ENCODE peak calls at places on chromosomes 5 and 9, in eight cellular contexts. One of them, this sample, is unnamed.

GRCh38 chr9:116943970-116944369 is 256.9 kb downstream of the TRIM32 start:
- DNase-seq in uterus: no peak
- DNase-seq in ovary: no peak
- DNase-seq in choroid plexus epithelial cell: no peak
- DNase-seq in OCI-LY7: no peak
- DNase-seq in astrocyte: no peak
- DNase-seq in neural progenitor cell: no peak
- DNase-seq in WTC11: no peak
- DNase-seq in this sample: no peak

GRCh38 chr5:159047081-159047480 is 52.6 kb downstream of the EBF1 start:
- DNase-seq in uterus: no peak
- DNase-seq in ovary: no peak
- DNase-seq in choroid plexus epithelial cell: peak
- DNase-seq in OCI-LY7: no peak
- DNase-seq in astrocyte: peak
- DNase-seq in neural progenitor cell: no peak
- DNase-seq in WTC11: no peak
- DNase-seq in this sample: no peak

GRCh38 chr5:15550502-15551115 is 50.6 kb downstream of the FBXL7 start:
- DNase-seq in uterus: no peak
- DNase-seq in ovary: no peak
- DNase-seq in choroid plexus epithelial cell: peak
- DNase-seq in OCI-LY7: no peak
- DNase-seq in astrocyte: no peak
- DNase-seq in neural progenitor cell: no peak
- DNase-seq in WTC11: no peak
- DNase-seq in this sample: no peak

GRCh38 chr5:72584466-72584865 is 77.3 kb upstream of the ZNF366 start:
- DNase-seq in uterus: no peak
- DNase-seq in ovary: no peak
- DNase-seq in choroid plexus epithelial cell: peak
- DNase-seq in OCI-LY7: no peak
- DNase-seq in astrocyte: peak
- DNase-seq in neural progenitor cell: no peak
- DNase-seq in WTC11: no peak
- DNase-seq in this sample: no peak

GRCh38 chr5:132425009-132425937 is 55.8 kb downstream of the SLC22A5 start:
- DNase-seq in uterus: no peak
- DNase-seq in ovary: no peak
- DNase-seq in choroid plexus epithelial cell: peak
- DNase-seq in OCI-LY7: peak
- DNase-seq in astrocyte: peak
- DNase-seq in neural progenitor cell: no peak
- DNase-seq in WTC11: no peak
- DNase-seq in this sample: peak

GRCh38 chr5:2660305-2660704 is 91.2 kb downstream of the IRX2 start:
- DNase-seq in uterus: no peak
- DNase-seq in ovary: no peak
- DNase-seq in choroid plexus epithelial cell: no peak
- DNase-seq in OCI-LY7: no peak
- DNase-seq in astrocyte: no peak
- DNase-seq in neural progenitor cell: peak
- DNase-seq in WTC11: no peak
- DNase-seq in this sample: no peak

GRCh38 chr5:128844354-128844923 is 120.8 kb upstream of the SLC27A6 start:
- DNase-seq in uterus: no peak
- DNase-seq in ovary: no peak
- DNase-seq in choroid plexus epithelial cell: peak
- DNase-seq in OCI-LY7: no peak
- DNase-seq in astrocyte: peak
- DNase-seq in neural progenitor cell: no peak
- DNase-seq in WTC11: no peak
- DNase-seq in this sample: no peak

GRCh38 chr9:130292104-130292503 is 26.5 kb downstream of the HMCN2 start:
- DNase-seq in uterus: peak
- DNase-seq in ovary: no peak
- DNase-seq in choroid plexus epithelial cell: no peak
- DNase-seq in OCI-LY7: no peak
- DNase-seq in astrocyte: no peak
- DNase-seq in neural progenitor cell: no peak
- DNase-seq in WTC11: no peak
- DNase-seq in this sample: no peak

GRCh38 chr5:107217721-107218130 is 453.0 kb downstream of the EFNA5 start:
- DNase-seq in uterus: no peak
- DNase-seq in ovary: no peak
- DNase-seq in choroid plexus epithelial cell: no peak
- DNase-seq in OCI-LY7: no peak
- DNase-seq in astrocyte: no peak
- DNase-seq in neural progenitor cell: no peak
- DNase-seq in WTC11: no peak
- DNase-seq in this sample: no peak

GRCh38 chr5:128965638-128966302 is 482 bp downstream of the SLC27A6 start:
- DNase-seq in uterus: no peak
- DNase-seq in ovary: no peak
- DNase-seq in choroid plexus epithelial cell: no peak
- DNase-seq in OCI-LY7: no peak
- DNase-seq in astrocyte: no peak
- DNase-seq in neural progenitor cell: no peak
- DNase-seq in WTC11: peak
- DNase-seq in this sample: no peak

DNA sequence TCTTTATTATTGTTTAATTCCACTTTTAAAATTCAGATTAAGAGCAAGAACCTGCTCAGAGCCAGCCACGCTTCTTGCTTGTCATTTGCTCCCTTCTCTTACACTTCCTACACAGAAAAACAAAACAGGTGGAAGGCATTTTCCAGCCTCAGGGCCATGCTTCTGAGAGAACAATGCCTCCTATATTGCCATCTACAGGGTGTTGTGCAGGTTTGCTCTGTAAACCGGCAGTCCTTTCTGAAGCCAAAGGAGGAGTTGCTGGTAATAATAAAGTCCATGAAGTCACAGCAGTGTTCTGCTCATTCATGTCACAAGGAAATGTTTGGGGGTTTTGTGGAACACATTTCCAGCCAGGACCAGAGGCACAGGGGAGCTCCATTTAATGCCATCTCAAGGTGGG is 16.1 kb upstream of the PRLR start:
- DNase-seq in uterus: no peak
- DNase-seq in ovary: no peak
- DNase-seq in choroid plexus epithelial cell: no peak
- DNase-seq in OCI-LY7: no peak
- DNase-seq in astrocyte: no peak
- DNase-seq in neural progenitor cell: peak
- DNase-seq in WTC11: no peak
- DNase-seq in this sample: no peak
- TF ChIP-seq CTCF in uterus: peak
- TF ChIP-seq CTCF in ovary: no peak
- TF ChIP-seq CTCF in choroid plexus epithelial cell: peak
- TF ChIP-seq CTCF in OCI-LY7: no peak
- TF ChIP-seq CTCF in astrocyte: no peak
- TF ChIP-seq CTCF in neural progenitor cell: no peak
- TF ChIP-seq CTCF in WTC11: no peak
- TF ChIP-seq CTCF in this sample: no peak

GRCh38 chr9:93451762-93452709 is 551 bp downstream of the FAM120A start:
- DNase-seq in uterus: peak
- DNase-seq in ovary: peak
- DNase-seq in choroid plexus epithelial cell: peak
- DNase-seq in OCI-LY7: peak
- DNase-seq in astrocyte: peak
- DNase-seq in neural progenitor cell: peak
- DNase-seq in WTC11: peak
- DNase-seq in this sample: peak
- TF ChIP-seq CTCF in uterus: no peak
- TF ChIP-seq CTCF in ovary: no peak
- TF ChIP-seq CTCF in choroid plexus epithelial cell: no peak
- TF ChIP-seq CTCF in OCI-LY7: no peak
- TF ChIP-seq CTCF in astrocyte: no peak
- TF ChIP-seq CTCF in neural progenitor cell: peak
- TF ChIP-seq CTCF in WTC11: no peak
- TF ChIP-seq CTCF in this sample: no peak

GRCh38 chr9:32378496-32378895 is 5.9 kb upstream of the ACO1 start:
- DNase-seq in uterus: no peak
- DNase-seq in ovary: no peak
- DNase-seq in choroid plexus epithelial cell: peak
- DNase-seq in OCI-LY7: peak
- DNase-seq in astrocyte: peak
- DNase-seq in neural progenitor cell: peak
- DNase-seq in WTC11: no peak
- DNase-seq in this sample: peak
- TF ChIP-seq CTCF in uterus: peak
- TF ChIP-seq CTCF in ovary: peak
- TF ChIP-seq CTCF in choroid plexus epithelial cell: peak
- TF ChIP-seq CTCF in OCI-LY7: peak
- TF ChIP-seq CTCF in astrocyte: peak
- TF ChIP-seq CTCF in neural progenitor cell: peak
- TF ChIP-seq CTCF in WTC11: peak
- TF ChIP-seq CTCF in this sample: no peak

DNA sequence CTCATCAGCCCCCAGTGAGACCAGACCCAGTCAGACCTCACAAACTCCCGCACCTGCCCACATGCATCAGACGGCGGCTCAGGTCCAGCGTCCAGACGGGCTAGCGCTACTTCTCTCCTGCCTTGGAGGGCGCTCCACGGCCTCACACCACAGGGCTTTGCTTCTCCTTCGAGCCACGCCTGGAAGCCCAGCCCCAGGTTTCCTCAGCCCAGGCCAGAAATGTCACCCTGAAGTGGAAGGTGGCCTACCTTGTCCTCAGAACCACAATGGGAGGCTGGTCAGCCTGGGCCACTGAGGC is 2.8 kb downstream of the NACC2 start:
- DNase-seq in uterus: no peak
- DNase-seq in ovary: no peak
- DNase-seq in choroid plexus epithelial cell: no peak
- DNase-seq in OCI-LY7: no peak
- DNase-seq in astrocyte: no peak
- DNase-seq in neural progenitor cell: peak
- DNase-seq in WTC11: no peak
- DNase-seq in this sample: no peak
- TF ChIP-seq CTCF in uterus: no peak
- TF ChIP-seq CTCF in ovary: no peak
- TF ChIP-seq CTCF in choroid plexus epithelial cell: no peak
- TF ChIP-seq CTCF in OCI-LY7: no peak
- TF ChIP-seq CTCF in astrocyte: no peak
- TF ChIP-seq CTCF in neural progenitor cell: no peak
- TF ChIP-seq CTCF in WTC11: no peak
- TF ChIP-seq CTCF in this sample: no peak